ENCODE peak calls at places on chromosomes 1 and 21, in nine cellular contexts. G is breast epithelium, V is cardiac muscle cell, H is pancreas, D is ovary, I is GM23338, K is Peyer's patch, J is ascending aorta, Z is H1. U is an unnamed sample.

GRCh38 chr1:169305948-169306347 is 61.6 kb downstream of the NME7 start:
- DNase-seq in G (no peak), V (no peak), H (no peak), D (no peak), I (no peak), K (no peak), J (no peak), Z (no peak), U (no peak)

GRCh38 chr1:211606327-211606913 is 27.5 kb upstream of the SLC30A1 start:
- DNase-seq in G (no peak), V (no peak), H (no peak), D (no peak), I (no peak), K (peak; percentile 65), J (no peak), Z (no peak), U (peak; percentile 41)

GRCh38 chr1:101902199-101902598 is 94.5 kb downstream of the OLFM3 start:
- DNase-seq in G (no peak), V (no peak), H (no peak), D (no peak), I (no peak), K (no peak), J (no peak), Z (no peak), U (no peak)

GRCh38 chr1:2595261-2595811 is 8.8 kb downstream of the PRXL2B start:
- DNase-seq in G (no peak), V (no peak), H (peak; percentile 76), D (no peak), I (no peak), K (no peak), J (no peak), Z (no peak), U (no peak)

GRCh38 chr1:202998836-202999750 is 8.1 kb upstream of the TMEM183A start:
- DNase-seq in G (no peak), V (peak; percentile 68), H (no peak), D (peak; percentile 53), I (peak; percentile 85), K (peak; percentile 72), J (no peak), Z (peak; percentile 71), U (peak; percentile 54)

GRCh38 chr1:25065246-25066238 is 135.5 kb upstream of the RUNX3 start:
- DNase-seq in G (no peak), V (peak; percentile 45), H (no peak), D (no peak), I (no peak), K (no peak), J (no peak), Z (no peak), U (no peak)

GRCh38 chr1:240905225-240905765 is 293.3 kb upstream of the GREM2 start:
- DNase-seq in G (no peak), V (no peak), H (no peak), D (no peak), I (no peak), K (no peak), J (no peak), Z (no peak), U (no peak)

GRCh38 chr1:173039621-173040020 is 11.1 kb downstream of the TNFSF18 start:
- DNase-seq in G (no peak), V (peak; percentile 26), H (no peak), D (no peak), I (no peak), K (no peak), J (no peak), Z (no peak), U (no peak)

GRCh38 chr21:46634966-46635323 is 529 bp upstream of the PRMT2 start:
- DNase-seq in G (peak; percentile 67), V (peak; percentile 92), H (no peak), D (peak; percentile 85), I (peak; percentile 95), K (peak; percentile 49), J (no peak), Z (no peak), U (no peak)

GRCh38 chr1:7220007-7220406 is 434.8 kb downstream of the CAMTA1 start:
- DNase-seq in G (no peak), V (no peak), H (no peak), D (no peak), I (no peak), K (no peak), J (no peak), Z (no peak), U (no peak)

GRCh38 chr1:27508139-27508665 is 18.2 kb upstream of the WASF2 start:
- DNase-seq in G (no peak), V (no peak), H (no peak), D (no peak), I (peak; percentile 66), K (no peak), J (no peak), Z (no peak), U (no peak)

GRCh38 chr1:212485895-212486590 is 53.3 kb downstream of the NENF start:
- DNase-seq in G (peak; percentile 78), V (peak; percentile 88), H (no peak), D (no peak), I (peak; percentile 62), K (peak; percentile 18), J (peak; percentile 84), Z (no peak), U (peak; percentile 69)

GRCh38 chr21:43364851-43365424 is 62.0 kb downstream of the SIK1 start:
- DNase-seq in G (no peak), V (no peak), H (peak; percentile 58), D (peak; percentile 32), I (no peak), K (no peak), J (no peak), Z (no peak), U (no peak)

GRCh38 chr1:20663365-20663764 is 2.2 kb upstream of the DDOST start:
- DNase-seq in G (no peak), V (no peak), H (no peak), D (no peak), I (peak; percentile 30), K (no peak), J (no peak), Z (no peak), U (no peak)
- TF ChIP-seq CTCF in G (no peak), V (no peak), H (no peak), D (no peak), I (peak; percentile 55), K (no peak), J (no peak), Z (peak; percentile 19), U (no peak)

DNA sequence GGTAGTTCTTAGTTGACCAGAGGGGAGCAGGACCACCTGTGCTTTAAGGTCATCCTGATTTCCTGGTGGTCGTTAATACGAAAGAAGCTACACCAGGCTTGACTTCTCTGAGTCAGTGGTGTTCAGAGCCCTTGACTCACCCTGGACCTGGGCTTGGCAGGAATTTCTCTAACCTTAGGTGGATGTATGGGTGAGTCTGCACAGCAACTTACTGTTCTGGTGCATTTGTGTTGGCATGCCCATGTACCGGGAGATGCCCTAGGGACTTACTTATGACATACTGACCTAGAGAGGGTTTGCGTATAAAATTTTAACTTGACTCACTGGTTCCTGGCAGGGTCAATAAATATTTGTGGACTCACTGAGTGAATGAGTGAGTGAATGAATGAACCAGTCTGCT is 304.6 kb downstream of the DISC1 start:
- DNase-seq in G (no peak), V (no peak), H (no peak), D (no peak), I (no peak), K (no peak), J (no peak), Z (no peak), U (no peak)
- H3K4me1 ChIP-seq in G (no peaks in the 10 kb centered on the region), V (peaks cover 47% of the 10 kb centered on the region), H (peaks cover 6% of the 10 kb centered on the region), D (peaks cover 20% of the 10 kb centered on the region), I (peaks cover 13% of the 10 kb centered on the region), K (no peaks in the 10 kb centered on the region), J (no peaks in the 10 kb centered on the region), Z (no peaks in the 10 kb centered on the region), U (peaks cover 20% of the 10 kb centered on the region)

GRCh38 chr1:110262846-110263631 is 52.9 kb downstream of the KCNC4 start:
- DNase-seq in G (no peak), V (no peak), H (no peak), D (no peak), I (no peak), K (no peak), J (no peak), Z (no peak), U (no peak)
- TF ChIP-seq CTCF in G (no peak), V (no peak), H (no peak), D (no peak), I (peak; percentile 6), K (no peak), J (no peak), Z (no peak), U (no peak)

GRCh38 chr1:184486761-184487445 is 100.1 kb downstream of the C1orf21 start:
- DNase-seq in G (no peak), V (no peak), H (no peak), D (no peak), I (peak; percentile 54), K (no peak), J (no peak), Z (peak; percentile 53), U (no peak)
- H3K4me1 ChIP-seq in G (peaks cover 3% of the 10 kb centered on the region), V (peaks cover 13% of the 10 kb centered on the region), H (peaks cover 45% of the 10 kb centered on the region), D (peaks cover 36% of the 10 kb centered on the region), I (peaks cover 46% of the 10 kb centered on the region), K (peaks cover 3% of the 10 kb centered on the region), J (peaks cover 34% of the 10 kb centered on the region), Z (peaks cover 15% of the 10 kb centered on the region), U (peaks cover 52% of the 10 kb centered on the region)

GRCh38 chr1:226637147-226637935 is 88.8 kb downstream of the STUM start:
- DNase-seq in G (no peak), V (peak; percentile 63), H (no peak), D (peak; percentile 75), I (peak; percentile 76), K (peak; percentile 25), J (peak; percentile 6), Z (no peak), U (peak; percentile 38)
- TF ChIP-seq CTCF in G (peak; percentile 32), V (peak; percentile 69), H (no peak), D (peak; percentile 59), I (peak; percentile 54), K (no peak), J (peak; percentile 12), Z (peak; percentile 34), U (peak; percentile 25)

GRCh38 chr1:228105996-228106799 is 2.9 kb downstream of the MRPL55 start:
- DNase-seq in G (no peak), V (no peak), H (peak; percentile 63), D (no peak), I (no peak), K (no peak), J (no peak), Z (no peak), U (no peak)
- H3K4me1 ChIP-seq in G (peaks cover 15% of the 10 kb centered on the region), V (no peaks in the 10 kb centered on the region), H (peaks cover 18% of the 10 kb centered on the region), D (peaks cover 6% of the 10 kb centered on the region), I (peaks cover 7% of the 10 kb centered on the region), K (peaks cover 4% of the 10 kb centered on the region), J (peaks cover 34% of the 10 kb centered on the region), Z (no peaks in the 10 kb centered on the region), U (peaks cover 38% of the 10 kb centered on the region)

DNA sequence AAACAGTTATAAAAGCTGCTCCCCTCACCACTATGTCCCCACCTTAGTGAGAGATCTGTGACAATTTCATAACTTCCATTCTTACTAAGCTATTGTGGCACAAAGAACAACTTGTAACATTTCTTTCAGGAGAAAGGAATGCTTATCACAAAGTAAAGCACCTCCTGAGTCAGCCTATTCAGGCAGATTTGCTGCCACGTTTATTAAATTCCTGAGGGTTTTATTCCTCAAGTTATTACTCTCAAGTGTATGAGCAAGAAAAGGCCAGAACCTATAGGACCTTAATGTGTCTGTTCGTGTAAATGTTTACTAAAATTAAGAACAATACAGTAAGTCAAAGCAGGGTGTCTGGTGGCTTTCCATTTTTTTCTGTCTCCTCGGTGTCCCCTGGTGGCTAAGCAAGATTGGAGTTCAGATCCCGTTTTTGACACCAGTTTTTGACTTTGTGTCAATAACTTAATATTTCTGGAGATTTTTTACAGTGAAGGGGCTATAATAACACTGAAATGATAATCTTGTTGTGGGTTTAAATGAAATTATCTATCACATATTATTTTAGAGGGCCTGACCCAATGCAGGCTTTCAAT is 1539.6 kb downstream of the BRINP3 start:
- DNase-seq in G (no peak), V (peak; percentile 3), H (no peak), D (no peak), I (peak; percentile 35), K (no peak), J (no peak), Z (no peak), U (no peak)
- TF ChIP-seq CTCF in G (no peak), V (peak; percentile 31), H (no peak), D (no peak), I (peak; percentile 71), K (no peak), J (no peak), Z (peak; percentile 47), U (no peak)